ENCODE peak calls at places on chromosomes 13 and 19, in seven cellular contexts. N, B, I, U, T, S and Y are unnamed samples. For H3K9me3 and H3K4me1, the result is how much of the 10 kb centered on the place peaks cover.

GRCh38 chr19:756232-756631 is 5.3 kb downstream of the MISP start:
- DNase-seq in N (no peak), B (no peak), I (no peak), U (no peak), T (no peak), S (no peak), Y (no peak)

GRCh38 chr13:86383151-86383550 is 583.9 kb upstream of the SLITRK6 start:
- DNase-seq in N (no peak), B (no peak), I (no peak), U (no peak), T (no peak), S (no peak), Y (no peak)

GRCh38 chr19:18789883-18790565 is 1.1 kb downstream of the COMP start:
- DNase-seq in N (no peak), B (no peak), I (no peak), U (no peak), T (peak), S (peak), Y (no peak)

GRCh38 chr13:23980160-23980551 is 82.9 kb upstream of the C1QTNF9B start:
- DNase-seq in N (peak), B (peak), I (peak), U (peak), T (peak), S (peak), Y (peak)

GRCh38 chr19:10565028-10565566 is 713 bp downstream of the KRI1 start:
- DNase-seq in N (no peak), B (no peak), I (no peak), U (no peak), T (peak), S (no peak), Y (no peak)

GRCh38 chr13:43085545-43085944 is 62.2 kb downstream of the DNAJC15 start:
- DNase-seq in N (no peak), B (no peak), I (no peak), U (no peak), T (peak), S (no peak), Y (no peak)

GRCh38 chr13:81223784-81224501 is 883.0 kb upstream of the SPRY2 start:
- DNase-seq in N (no peak), B (no peak), I (no peak), U (no peak), T (no peak), S (no peak), Y (no peak)

GRCh38 chr13:60230593-60230992 is 66.9 kb upstream of the DIAPH3 start:
- DNase-seq in N (no peak), B (no peak), I (no peak), U (no peak), T (peak), S (no peak), Y (no peak)

GRCh38 chr13:27171244-27171829 is at the start of gene USP12:
- DNase-seq in N (no peak), B (no peak), I (no peak), U (peak), T (peak), S (peak), Y (no peak)

GRCh38 chr19:32201661-32202060 is 143.7 kb upstream of the ZNF507 start:
- DNase-seq in N (no peak), B (no peak), I (no peak), U (no peak), T (no peak), S (peak), Y (no peak)

GRCh38 chr13:24512208-24513068 is at the start of gene PARP4:
- DNase-seq in N (peak), B (peak), I (peak), U (peak), T (peak), S (peak), Y (peak)

GRCh38 chr19:5957132-5957531 is 20.8 kb downstream of the RANBP3 start:
- DNase-seq in N (no peak), B (no peak), I (no peak), U (no peak), T (no peak), S (no peak), Y (no peak)

GRCh38 chr19:5954293-5954692 is 23.6 kb downstream of the RANBP3 start:
- DNase-seq in N (no peak), B (no peak), I (no peak), U (no peak), T (no peak), S (no peak), Y (no peak)

GRCh38 chr19:5956323-5956722 is 21.6 kb downstream of the RANBP3 start:
- DNase-seq in N (no peak), B (no peak), I (no peak), U (no peak), T (no peak), S (no peak), Y (no peak)

GRCh38 chr19:5956728-5957127 is 21.2 kb downstream of the RANBP3 start:
- DNase-seq in N (no peak), B (no peak), I (no peak), U (no peak), T (no peak), S (no peak), Y (no peak)

GRCh38 chr19:5955638-5955935 is 22.4 kb downstream of the RANBP3 start:
- DNase-seq in N (no peak), B (no peak), I (no peak), U (no peak), T (no peak), S (no peak), Y (no peak)
- H3K27ac ChIP-seq in N (no peak), B (no peak), I (no peak), U (no peak), T (peak), S (no peak), Y (no peak)

GRCh38 chr19:41478875-41479756 is 36.2 kb downstream of the ERICH4 start:
- DNase-seq in N (no peak), B (no peak), I (no peak), U (no peak), T (no peak), S (no peak), Y (no peak)

GRCh38 chr19:41479757-41480191 is 36.8 kb downstream of the ERICH4 start:
- DNase-seq in N (no peak), B (no peak), I (no peak), U (no peak), T (no peak), S (no peak), Y (no peak)

GRCh38 chr19:41478171-41478570 is 35.2 kb downstream of the ERICH4 start:
- DNase-seq in N (no peak), B (no peak), I (no peak), U (no peak), T (no peak), S (no peak), Y (no peak)

GRCh38 chr19:41476583-41476982 is 33.6 kb downstream of the ERICH4 start:
- DNase-seq in N (no peak), B (no peak), I (no peak), U (no peak), T (no peak), S (no peak), Y (no peak)

GRCh38 chr19:41480336-41480735 is 37.4 kb downstream of the ERICH4 start:
- DNase-seq in N (no peak), B (no peak), I (no peak), U (no peak), T (no peak), S (no peak), Y (no peak)
- H3K9me3 ChIP-seq in N (under half), B (under half), I (under half), U (under half), T (under half), S (half or more), Y (under half)

DNA sequence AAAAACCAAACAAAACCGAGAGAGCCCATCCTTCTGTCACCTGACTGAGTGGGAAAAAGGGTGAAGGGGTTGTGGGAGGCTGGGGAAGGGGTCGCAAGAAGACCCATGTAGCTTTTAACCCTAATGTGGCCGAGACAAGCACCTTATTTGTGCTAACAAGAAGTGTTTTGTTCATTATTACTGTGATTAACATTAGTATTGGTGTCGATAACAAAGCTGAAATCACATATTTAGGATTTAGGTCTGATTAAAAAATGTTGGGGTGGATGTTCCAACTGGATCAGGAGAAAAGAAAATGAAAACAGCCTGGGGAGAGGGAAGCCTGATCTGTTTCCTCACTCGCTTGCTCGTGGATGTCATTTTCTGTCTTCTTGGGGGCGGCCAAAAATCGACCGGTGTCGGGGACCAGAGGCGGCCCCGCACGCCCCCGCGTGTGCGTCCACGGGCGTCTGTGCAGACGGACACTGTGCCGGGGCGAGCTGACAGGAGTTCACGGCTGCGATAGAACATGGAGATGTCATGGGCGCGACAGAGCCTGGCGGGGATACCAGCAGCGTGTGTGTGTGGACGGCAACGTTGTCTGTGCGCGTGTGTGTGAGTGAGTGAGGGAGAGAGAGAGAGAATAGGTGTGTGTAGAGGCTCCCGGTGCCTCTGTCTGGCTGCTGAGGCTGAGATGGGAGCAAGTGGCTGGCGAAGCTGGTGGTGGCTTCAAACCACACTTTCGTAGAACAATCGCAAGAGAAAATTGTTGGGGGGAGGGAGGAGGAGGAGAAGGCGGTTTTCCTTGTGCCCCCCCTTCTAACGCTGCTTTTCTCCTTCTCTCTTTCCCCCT is 29.1 kb downstream of the NFIX start:
- DNase-seq in N (no peak), B (no peak), I (no peak), U (no peak), T (no peak), S (no peak), Y (no peak)
- H3K4me1 ChIP-seq in N (half or more), B (half or more), I (under half), U (under half), T (under half), S (under half), Y (under half)

GRCh38 chr19:47186337-47187022 is 44.5 kb downstream of the BBC3 start:
- DNase-seq in N (no peak), B (no peak), I (peak), U (peak), T (peak), S (no peak), Y (peak)
- H3K27ac ChIP-seq in N (no peak), B (peak), I (peak), U (peak), T (peak), S (no peak), Y (peak)

GRCh38 chr19:35832054-35832453 is 19.4 kb upstream of the PRODH2 start:
- DNase-seq in N (no peak), B (no peak), I (no peak), U (no peak), T (no peak), S (no peak), Y (no peak)

GRCh38 chr19:35828694-35829301 is 16.2 kb upstream of the PRODH2 start:
- DNase-seq in N (no peak), B (no peak), I (no peak), U (peak), T (peak), S (peak), Y (peak)

GRCh38 chr19:35830986-35831385 is 18.3 kb upstream of the PRODH2 start:
- DNase-seq in N (no peak), B (no peak), I (no peak), U (no peak), T (no peak), S (no peak), Y (no peak)

DNA sequence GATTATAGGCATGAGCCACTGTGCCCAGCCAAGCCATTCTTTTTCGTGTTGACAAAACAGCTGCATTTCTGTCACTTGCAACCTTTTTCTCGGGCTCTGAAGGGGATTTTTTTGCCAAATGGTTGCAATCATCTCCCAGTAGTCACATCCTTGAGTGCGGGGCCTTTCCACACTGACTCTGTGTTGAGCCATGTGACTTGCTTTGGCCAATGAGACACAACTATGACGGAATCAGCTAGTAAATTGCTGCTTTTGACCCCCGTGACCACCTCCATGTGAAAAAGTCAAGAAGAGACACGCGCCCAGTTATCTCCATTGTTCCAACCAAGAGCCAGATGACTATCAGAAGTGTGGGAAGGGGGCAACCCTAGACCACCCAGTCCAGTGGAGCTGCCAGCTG is 18.3 kb downstream of the NPHS1 start:
- DNase-seq in N (no peak), B (no peak), I (no peak), U (no peak), T (no peak), S (no peak), Y (no peak)
- H3K9me3 ChIP-seq in N (under half), B (under half), I (under half), U (under half), T (under half), S (under half), Y (under half)

DNA sequence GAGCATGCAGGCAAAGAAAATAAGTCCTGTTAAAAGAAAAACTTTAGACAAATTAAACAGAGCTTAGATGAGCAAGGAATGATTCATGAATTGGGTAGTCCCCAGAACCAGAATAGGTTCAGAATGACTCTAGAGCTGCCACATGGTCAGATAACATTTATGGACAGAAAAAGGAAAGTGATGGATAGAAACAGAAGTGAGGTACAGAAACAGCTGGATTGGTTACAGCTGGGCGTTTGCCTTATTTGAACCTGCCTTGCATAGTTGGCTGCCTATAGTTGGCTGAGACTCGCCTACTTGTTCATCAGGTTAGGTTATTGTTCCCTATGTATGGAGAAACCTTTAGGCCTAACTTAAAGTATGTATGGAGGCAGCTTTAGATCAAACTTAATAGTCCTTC is 35.4 kb downstream of the WDFY2 start:
- DNase-seq in N (no peak), B (no peak), I (no peak), U (no peak), T (no peak), S (no peak), Y (no peak)
- H3K4me1 ChIP-seq in N (half or more), B (half or more), I (under half), U (under half), T (under half), S (under half), Y (under half)

GRCh38 chr13:113013303-113013702 is 44.3 kb downstream of the MCF2L start:
- DNase-seq in N (no peak), B (no peak), I (no peak), U (no peak), T (no peak), S (no peak), Y (no peak)
- H3K27ac ChIP-seq in N (no peak), B (peak), I (no peak), U (no peak), T (no peak), S (no peak), Y (no peak)

DNA sequence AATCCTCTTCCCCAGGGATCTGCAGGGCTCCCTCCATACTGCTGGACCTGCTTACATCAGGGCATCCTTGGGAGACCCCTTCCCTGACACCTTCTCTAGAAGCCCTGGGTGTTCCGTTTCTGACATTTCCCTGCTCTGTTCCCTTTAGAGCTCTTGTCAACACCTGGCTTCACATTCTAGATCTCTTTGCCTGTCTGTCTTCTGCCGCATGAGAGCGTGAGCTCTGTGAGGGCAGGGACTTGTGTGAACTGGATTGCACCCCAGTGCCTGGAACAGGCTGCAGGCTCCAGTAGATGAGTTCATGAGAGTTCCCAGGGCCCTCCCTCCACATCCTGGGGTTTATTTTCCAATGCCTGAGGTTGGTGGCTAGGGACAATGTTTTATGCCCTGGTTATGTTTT is 651 bp downstream of the CEACAM7 start:
- DNase-seq in N (no peak), B (no peak), I (no peak), U (no peak), T (no peak), S (no peak), Y (no peak)
- H3K9me3 ChIP-seq in N (under half), B (under half), I (under half), U (under half), T (under half), S (half or more), Y (under half)

GRCh38 chr19:47719047-47719885 is 6.0 kb downstream of the EHD2 start:
- DNase-seq in N (peak), B (no peak), I (no peak), U (no peak), T (peak), S (no peak), Y (no peak)
- H3K4me1 ChIP-seq in N (half or more), B (half or more), I (under half), U (under half), T (under half), S (under half), Y (under half)